ENCODE peak calls at places on chromosomes 1 and 21, in four cellular contexts. E is NCI-H1694, O is kidney glomerular epithelial cell, H is breast epithelium. T is an unnamed sample.

GRCh38 chr21:33058468-33059318 is 11.2 kb upstream of the OLIG1 start:
- DNase-seq in H (no peak), E (peak; percentile 87), O (no peak), T (no peak)

GRCh38 chr1:20481158-20481617 is 4.8 kb downstream of the CAMK2N1 start:
- DNase-seq in E (no peak), H (no peak), O (peak; percentile 37), T (no peak)

GRCh38 chr1:63931468-63931867 is 157.7 kb downstream of the ROR1 start:
- DNase-seq in H (no peak), O (peak; percentile 10), E (no peak), T (no peak)

GRCh38 chr21:45768741-45769049 is 125.2 kb downstream of the PCBP3 start:
- DNase-seq in H (no peak), O (no peak), E (no peak), T (no peak)

GRCh38 chr1:229509576-229509975 is 1.4 kb upstream of the NUP133 start:
- DNase-seq in O (peak; percentile 29), H (no peak), E (no peak), T (no peak)

GRCh38 chr1:154441241-154441888 is 36.2 kb downstream of the IL6R start:
- DNase-seq in E (no peak), H (no peak), O (no peak), T (no peak)

GRCh38 chr1:228394571-228395394 is 11.9 kb downstream of the TRIM11 start:
- DNase-seq in E (no peak), H (no peak), O (no peak), T (no peak)

GRCh38 chr1:226406401-226406881 is 1.5 kb downstream of the PARP1 start:
- DNase-seq in E (no peak), H (no peak), O (peak; percentile 15), T (no peak)

GRCh38 chr1:155478270-155478852 is 84.2 kb downstream of the ASH1L start:
- DNase-seq in O (no peak), H (no peak), E (no peak), T (no peak)

GRCh38 chr1:101338714-101339430 is 102.1 kb downstream of the S1PR1 start:
- DNase-seq in O (no peak), E (no peak), H (no peak), T (no peak)

GRCh38 chr1:87897486-87897885 is 568.8 kb downstream of the LMO4 start:
- DNase-seq in E (no peak), H (no peak), O (no peak), T (no peak)

GRCh38 chr1:162383091-162383490 is 1.6 kb downstream of the C1orf226 start:
- DNase-seq in E (no peak), O (no peak), H (no peak), T (no peak)

GRCh38 chr21:45618287-45618686 is 25.2 kb upstream of the PCBP3 start:
- DNase-seq in H (no peak), E (no peak), O (no peak), T (no peak)

GRCh38 chr1:203673550-203674411 is 47.1 kb downstream of the ATP2B4 start:
- DNase-seq in O (peak; percentile 74), E (no peak), H (peak; percentile 40), T (peak; percentile 60)

GRCh38 chr1:22281521-22282241 is 138.8 kb upstream of the WNT4 start:
- DNase-seq in H (no peak), O (no peak), E (no peak), T (no peak)